ENCODE peak calls at places on chromosomes 3 and 15, in eight cellular contexts. N is H1, V is spleen, W is suprapubic skin, A is HepG2, I is transverse colon, Q is prostate gland, H is breast epithelium. J is an unnamed sample.

GRCh38 chr3:77825045-77825827 is 785.3 kb downstream of the ROBO2 start:
- DNase-seq in H (peak; percentile 61), A (no peak), N (no peak), I (peak; percentile 21), Q (peak; percentile 55), W (no peak), V (peak; percentile 41), J (no peak)

GRCh38 chr15:57552678-57553334 is 38.9 kb upstream of the MYZAP start:
- DNase-seq in H (no peak), A (no peak), V (no peak), N (no peak), I (no peak), Q (no peak), W (no peak), J (no peak)

GRCh38 chr3:71045917-71046282 is 537.6 kb downstream of the FOXP1 start:
- DNase-seq in I (no peak), N (no peak), A (no peak), H (no peak), Q (no peak), W (no peak), V (no peak), J (no peak)

GRCh38 chr15:96574766-96575165 is 244.3 kb downstream of the NR2F2 start:
- DNase-seq in A (no peak), N (no peak), W (no peak), Q (no peak), V (no peak), H (no peak), I (no peak), J (no peak)

GRCh38 chr3:76429536-76430177 is 610.2 kb upstream of the ROBO2 start:
- DNase-seq in Q (no peak), W (no peak), A (no peak), I (peak; percentile 7), H (no peak), N (no peak), V (no peak), J (no peak)

GRCh38 chr3:183513046-183513706 is 42.3 kb downstream of the KLHL6 start:
- DNase-seq in A (no peak), Q (no peak), N (no peak), V (no peak), H (no peak), W (no peak), I (peak; percentile 37), J (no peak)

GRCh38 chr15:90838544-90838943 is 29.8 kb upstream of the FURIN start:
- DNase-seq in Q (no peak), I (no peak), A (no peak), V (peak; percentile 79), H (no peak), W (no peak), N (no peak), J (no peak)

GRCh38 chr15:78599189-78599588 is 21.6 kb downstream of the CHRNA3 start:
- DNase-seq in N (no peak), W (no peak), A (no peak), I (no peak), V (no peak), H (no peak), Q (no peak), J (no peak)

GRCh38 chr15:35630570-35630969 is 84.6 kb upstream of the DPH6 start:
- DNase-seq in A (peak; percentile 1), N (no peak), I (no peak), Q (no peak), V (no peak), W (no peak), H (no peak), J (no peak)

GRCh38 chr15:74179983-74180688 is 6.6 kb downstream of the ISLR start:
- DNase-seq in Q (no peak), A (no peak), V (peak; percentile 73), W (no peak), N (no peak), I (no peak), H (no peak), J (no peak)

GRCh38 chr15:40368701-40369473 is 10.9 kb downstream of the DISP2 start:
- DNase-seq in H (no peak), A (no peak), N (no peak), I (no peak), Q (no peak), V (peak; percentile 82), W (no peak), J (no peak)

GRCh38 chr3:106309274-106309673 is 440.5 kb upstream of the CBLB start:
- DNase-seq in W (no peak), A (no peak), Q (no peak), N (no peak), I (no peak), H (no peak), V (no peak), J (no peak)

GRCh38 chr3:31980530-31981205 is 394 bp downstream of the OSBPL10 start:
- DNase-seq in H (peak; percentile 52), V (peak; percentile 93), W (no peak), Q (peak; percentile 78), I (peak; percentile 81), N (no peak), A (peak; percentile 54), J (no peak)

GRCh38 chr3:66416556-66417304 is 84.1 kb downstream of the LRIG1 start:
- DNase-seq in A (no peak), N (no peak), V (no peak), H (no peak), W (no peak), Q (no peak), I (no peak), J (no peak)

GRCh38 chr3:196344663-196345062 is 6.5 kb upstream of the TM4SF19 start:
- DNase-seq in I (no peak), N (no peak), Q (no peak), W (no peak), V (no peak), A (no peak), H (no peak), J (no peak)

GRCh38 chr15:68389041-68389930 is 42.7 kb downstream of the ITGA11 start:
- DNase-seq in Q (no peak), N (no peak), H (peak; percentile 10), W (peak; percentile 28), A (no peak), I (no peak), V (no peak), J (no peak)

GRCh38 chr3:62833538-62833937 is 41.7 kb downstream of the CADPS start:
- DNase-seq in H (no peak), Q (no peak), I (no peak), V (no peak), A (peak; percentile 1), N (no peak), W (no peak), J (no peak)

GRCh38 chr3:186044427-186044826 is 64.5 kb downstream of the ETV5 start:
- DNase-seq in V (no peak), W (no peak), Q (no peak), N (no peak), H (no peak), A (peak; percentile 84), I (no peak), J (no peak)
- TF ChIP-seq POLR2AphosphoS5 in V (no peak), W (no peak), Q (no peak), N (no peak), H (no peak), A (no peak), I (no peak), J (no peak)

GRCh38 chr3:136250862-136251460 is 821 bp downstream of the PCCB start:
- DNase-seq in H (peak; percentile 37), Q (peak; percentile 37), I (peak; percentile 69), N (peak; percentile 10), A (peak; percentile 64), W (peak; percentile 80), V (peak; percentile 87), J (no peak)
- H3K9me3 ChIP-seq in H (no peaks in the 10 kb centered on the region), Q (no peaks in the 10 kb centered on the region), I (no peaks in the 10 kb centered on the region), N (no peaks in the 10 kb centered on the region), A (no peaks in the 10 kb centered on the region), W (no peaks in the 10 kb centered on the region), V (no peaks in the 10 kb centered on the region), J (no peaks in the 10 kb centered on the region)

GRCh38 chr3:8445861-8446260 is 55.8 kb upstream of the LMCD1 start:
- DNase-seq in W (no peak), H (no peak), I (no peak), N (no peak), Q (peak; percentile 42), V (no peak), A (no peak), J (no peak)
- TF ChIP-seq POLR2AphosphoS5 in W (no peak), H (no peak), I (no peak), N (no peak), Q (peak; percentile 23), V (no peak), A (no peak), J (no peak)

DNA sequence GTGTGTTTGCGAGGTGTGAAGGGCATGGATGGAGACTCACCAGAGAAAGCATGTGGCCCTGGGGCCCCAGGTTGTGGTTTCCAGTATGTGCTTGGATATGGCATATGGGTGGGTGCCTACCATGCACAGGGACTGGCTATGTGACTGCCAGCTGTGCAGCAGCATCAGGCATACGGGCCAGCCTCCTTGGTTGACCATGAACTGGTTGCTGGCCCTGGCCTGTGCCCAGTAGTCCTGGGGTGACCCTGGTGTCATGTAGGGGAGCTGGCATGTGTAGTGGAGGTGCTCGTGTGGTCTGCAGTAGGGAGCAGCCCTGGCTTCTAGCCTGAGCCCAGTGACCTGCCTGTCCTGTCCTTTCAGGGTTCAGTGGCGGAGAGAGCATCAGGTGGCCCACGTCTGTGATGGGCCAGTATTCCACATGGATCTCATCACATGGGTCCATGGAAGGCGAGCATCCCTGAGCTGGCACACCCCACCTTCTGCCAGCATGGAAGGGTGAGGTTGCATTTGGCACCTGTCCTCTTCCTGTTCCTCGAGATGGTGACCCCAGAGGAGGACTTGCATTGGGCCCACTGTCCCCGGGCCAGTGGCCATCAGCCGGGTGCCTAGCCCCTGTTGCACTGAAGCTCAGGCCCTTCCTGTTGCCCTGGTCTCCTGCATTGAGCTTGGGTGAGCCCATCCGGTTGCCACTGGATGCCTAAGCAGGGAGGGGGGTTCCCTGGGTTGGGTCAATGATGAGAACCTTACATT is 229.0 kb downstream of the SNRPN start:
- DNase-seq in V (peak; percentile 58), A (no peak), W (peak; percentile 29), N (no peak), I (no peak), Q (no peak), H (no peak), J (no peak)
- H3K9me3 ChIP-seq in V (peaks cover 79% of the 10 kb centered on the region), A (peaks cover 99% of the 10 kb centered on the region), W (peaks cover 31% of the 10 kb centered on the region), N (peaks cover 97% of the 10 kb centered on the region), I (peaks cover 4% of the 10 kb centered on the region), Q (no peaks in the 10 kb centered on the region), H (peaks cover 68% of the 10 kb centered on the region), J (no peaks in the 10 kb centered on the region)

GRCh38 chr3:197428117-197428761 is 127.5 kb downstream of the BDH1 start:
- DNase-seq in W (no peak), N (no peak), I (peak; percentile 79), A (peak; percentile 28), Q (peak; percentile 47), H (no peak), V (no peak), J (no peak)
- TF ChIP-seq POLR2AphosphoS5 in W (no peak), N (no peak), I (peak; percentile 5), A (no peak), Q (peak; percentile 10), H (no peak), V (no peak), J (no peak)

J was measured in SK-N-MC.